ENCODE peak calls at places on chromosomes 11 and 22, in five cellular contexts. One of them, this sample, is unnamed. For H3K27me3, the result is how much of the 10 kb centered on the place peaks cover.

GRCh38 chr11:104918113-104918824 is 20.0 kb upstream of the CASP12 start:
- ATAC-seq in K562: no peak
- ATAC-seq in GM12878: peak
- ATAC-seq in upper lobe of left lung: no peak
- ATAC-seq in HepG2: no peak
- ATAC-seq in this sample: peak

GRCh38 chr11:75174781-75175370 is 24.0 kb downstream of the SLCO2B1 start:
- ATAC-seq in HepG2: no peak
- ATAC-seq in K562: no peak
- ATAC-seq in GM12878: no peak
- ATAC-seq in upper lobe of left lung: peak
- ATAC-seq in this sample: peak

GRCh38 chr22:18120941-18121340 is 10.3 kb downstream of the TUBA8 start:
- ATAC-seq in upper lobe of left lung: no peak
- ATAC-seq in K562: no peak
- ATAC-seq in HepG2: no peak
- ATAC-seq in GM12878: no peak
- ATAC-seq in this sample: no peak

GRCh38 chr11:65262381-65262680 is 569 bp downstream of the POLA2 start:
- ATAC-seq in HepG2: no peak
- ATAC-seq in upper lobe of left lung: peak
- ATAC-seq in K562: no peak
- ATAC-seq in GM12878: no peak
- ATAC-seq in this sample: no peak

GRCh38 chr11:12161137-12161536 is 50.7 kb downstream of the MICAL2 start:
- ATAC-seq in K562: no peak
- ATAC-seq in upper lobe of left lung: no peak
- ATAC-seq in HepG2: no peak
- ATAC-seq in GM12878: no peak
- ATAC-seq in this sample: peak

GRCh38 chr11:119316017-119316728 is 757 bp downstream of the MCAM start:
- ATAC-seq in GM12878: no peak
- ATAC-seq in K562: no peak
- ATAC-seq in upper lobe of left lung: no peak
- ATAC-seq in HepG2: no peak
- ATAC-seq in this sample: peak

GRCh38 chr11:84106560-84106959 is 820.4 kb upstream of the CCDC90B start:
- ATAC-seq in HepG2: no peak
- ATAC-seq in upper lobe of left lung: no peak
- ATAC-seq in GM12878: no peak
- ATAC-seq in K562: no peak
- ATAC-seq in this sample: no peak

GRCh38 chr11:132357811-132358572 is 987.6 kb downstream of the NTM start:
- ATAC-seq in K562: no peak
- ATAC-seq in GM12878: peak
- ATAC-seq in upper lobe of left lung: no peak
- ATAC-seq in HepG2: no peak
- ATAC-seq in this sample: no peak

GRCh38 chr11:103923473-103923931 is 112.9 kb upstream of the DDI1 start:
- ATAC-seq in upper lobe of left lung: no peak
- ATAC-seq in K562: no peak
- ATAC-seq in GM12878: peak
- ATAC-seq in HepG2: no peak
- ATAC-seq in this sample: no peak

GRCh38 chr11:27460158-27460565 is 12.4 kb downstream of the LGR4 start:
- ATAC-seq in K562: no peak
- ATAC-seq in HepG2: peak
- ATAC-seq in upper lobe of left lung: no peak
- ATAC-seq in GM12878: no peak
- ATAC-seq in this sample: no peak
- H3K27me3 ChIP-seq in K562: under half
- H3K27me3 ChIP-seq in HepG2: under half
- H3K27me3 ChIP-seq in upper lobe of left lung: under half
- H3K27me3 ChIP-seq in GM12878: under half
- H3K27me3 ChIP-seq in this sample: under half

DNA sequence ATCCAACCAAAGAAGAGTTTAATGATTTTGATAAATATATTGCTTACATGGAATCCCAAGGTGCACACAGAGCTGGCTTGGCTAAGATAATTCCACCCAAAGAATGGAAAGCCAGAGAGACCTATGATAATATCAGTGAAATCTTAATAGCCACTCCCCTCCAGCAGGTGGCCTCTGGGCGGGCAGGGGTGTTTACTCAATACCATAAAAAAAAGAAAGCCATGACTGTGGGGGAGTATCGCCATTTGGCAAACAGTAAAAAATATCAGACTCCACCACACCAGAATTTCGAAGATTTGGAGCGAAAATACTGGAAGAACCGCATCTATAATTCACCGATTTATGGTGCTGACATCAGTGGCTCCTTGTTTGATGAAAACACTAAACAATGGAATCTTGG is 23.9 kb downstream of the KDM4D start:
- ATAC-seq in HepG2: no peak
- ATAC-seq in K562: peak
- ATAC-seq in upper lobe of left lung: no peak
- ATAC-seq in GM12878: peak
- ATAC-seq in this sample: no peak
- TF ChIP-seq CTCF in HepG2: no peak
- TF ChIP-seq CTCF in K562: peak
- TF ChIP-seq CTCF in upper lobe of left lung: no peak
- TF ChIP-seq CTCF in GM12878: peak
- TF ChIP-seq CTCF in this sample: no peak

DNA sequence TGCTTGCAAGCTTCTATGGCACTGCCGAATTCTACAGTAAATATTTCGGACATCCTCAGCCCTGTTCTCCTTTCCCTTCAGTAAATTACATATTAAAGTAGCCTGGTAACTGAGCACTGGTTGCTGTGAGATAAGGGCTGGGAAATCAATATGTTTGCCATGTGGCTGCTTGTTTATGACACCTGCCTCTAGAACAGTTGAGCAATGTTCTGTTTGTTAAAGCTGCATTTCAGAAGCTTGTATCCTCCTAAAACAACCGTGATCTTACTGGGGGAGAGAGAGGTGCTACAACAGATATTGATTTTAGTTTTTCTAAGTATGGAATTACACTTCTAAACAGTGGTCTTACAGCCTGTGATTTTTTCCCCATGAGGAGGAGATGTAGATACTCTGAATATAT is 39.4 kb downstream of the ZBTB16 start:
- ATAC-seq in K562: no peak
- ATAC-seq in HepG2: peak
- ATAC-seq in GM12878: no peak
- ATAC-seq in upper lobe of left lung: no peak
- ATAC-seq in this sample: no peak
- TF ChIP-seq EP300 in K562: no peak
- TF ChIP-seq EP300 in HepG2: peak
- TF ChIP-seq EP300 in GM12878: no peak
- TF ChIP-seq EP300 in upper lobe of left lung: no peak
- TF ChIP-seq EP300 in this sample: no peak

GRCh38 chr11:129740125-129740719 is 75.4 kb upstream of the TMEM45B start:
- ATAC-seq in HepG2: no peak
- ATAC-seq in GM12878: no peak
- ATAC-seq in upper lobe of left lung: no peak
- ATAC-seq in K562: no peak
- ATAC-seq in this sample: no peak
- H3K27me3 ChIP-seq in HepG2: under half
- H3K27me3 ChIP-seq in GM12878: under half
- H3K27me3 ChIP-seq in upper lobe of left lung: under half
- H3K27me3 ChIP-seq in K562: under half
- H3K27me3 ChIP-seq in this sample: half or more